ENCODE peak calls at places on chromosome 14, in eight cellular contexts. F is PC-9, G is A549, L is cardiac muscle cell, M is lower leg skin, J is psoas muscle, N is fibroblast of the aortic adventitia, B is astrocyte. Y is an unnamed sample.

GRCh38 chr14:89406941-89407340 is 10.1 kb downstream of the FOXN3 start:
- DNase-seq in F (no peak), G (no peak), L (no peak), M (no peak), J (no peak), N (peak; percentile 16), B (no peak), Y (no peak)

GRCh38 chr14:55837467-55837866 is 257.5 kb downstream of the KTN1 start:
- DNase-seq in F (no peak), G (no peak), L (no peak), M (no peak), J (no peak), N (no peak), B (no peak), Y (peak; percentile 6)

GRCh38 chr14:75566752-75567151 is 11.7 kb upstream of the FLVCR2 start:
- DNase-seq in F (no peak), G (no peak), L (no peak), M (no peak), J (no peak), N (no peak), B (no peak), Y (no peak)

GRCh38 chr14:80390911-80391310 is 179.6 kb upstream of the DIO2 start:
- DNase-seq in F (peak; percentile 59), G (peak; percentile 28), L (no peak), M (no peak), J (no peak), N (peak; percentile 46), B (peak; percentile 85), Y (peak; percentile 53)

GRCh38 chr14:34064349-34064748 is 113.5 kb upstream of the EGLN3 start:
- DNase-seq in F (no peak), G (no peak), L (no peak), M (peak; percentile 70), J (peak; percentile 66), N (peak; percentile 82), B (peak; percentile 81), Y (peak; percentile 86)

GRCh38 chr14:77306406-77307098 is 14.1 kb downstream of the POMT2 start:
- DNase-seq in F (no peak), G (no peak), L (no peak), M (no peak), J (no peak), N (peak; percentile 45), B (peak; percentile 37), Y (peak; percentile 68)

GRCh38 chr14:30532264-30532663 is 26.7 kb upstream of the G2E3 start:
- DNase-seq in F (no peak), G (no peak), L (no peak), M (no peak), J (no peak), N (peak; percentile 4), B (no peak), Y (no peak)

GRCh38 chr14:106879241-106879640 is 1352.9 kb downstream of the TMEM121 start:
- DNase-seq in F (peak; percentile 20), G (peak; percentile 23), L (no peak), M (no peak), J (no peak), N (no peak), B (no peak), Y (no peak)

GRCh38 chr14:104150201-104151027 is 12.0 kb downstream of the KIF26A start:
- DNase-seq in F (no peak), G (no peak), L (peak; percentile 88), M (no peak), J (no peak), N (no peak), B (peak; percentile 16), Y (peak; percentile 65)

GRCh38 chr14:84760506-84760905 is 769.4 kb upstream of the FLRT2 start:
- DNase-seq in F (no peak), G (no peak), L (no peak), M (no peak), J (no peak), N (no peak), B (no peak), Y (peak; percentile 32)

GRCh38 chr14:55077155-55077554 is 25.7 kb downstream of the MAPK1IP1L start:
- DNase-seq in F (peak; percentile 61), G (no peak), L (no peak), M (no peak), J (no peak), N (no peak), B (no peak), Y (peak; percentile 54)

GRCh38 chr14:94571950-94572349 is 9.3 kb upstream of the SERPINA5 start:
- DNase-seq in F (no peak), G (no peak), L (no peak), M (no peak), J (no peak), N (peak; percentile 63), B (peak; percentile 39), Y (peak; percentile 24)

GRCh38 chr14:54606178-54606577 is 39.2 kb downstream of the SAMD4A start:
- DNase-seq in F (no peak), G (no peak), L (peak; percentile 90), M (peak; percentile 58), J (no peak), N (no peak), B (peak; percentile 52), Y (peak; percentile 90)

GRCh38 chr14:102622262-102622885 is 29.9 kb downstream of the RCOR1 start:
- DNase-seq in F (no peak), G (no peak), L (peak; percentile 18), M (no peak), J (no peak), N (no peak), B (no peak), Y (no peak)

GRCh38 chr14:101476258-101476930 is 84.9 kb upstream of the DIO3 start:
- DNase-seq in F (peak; percentile 75), G (peak; percentile 62), L (no peak), M (no peak), J (no peak), N (no peak), B (no peak), Y (no peak)

GRCh38 chr14:36655963-36656768 is 5.5 kb upstream of the PAX9 start:
- DNase-seq in F (no peak), G (peak; percentile 66), L (peak; percentile 79), M (no peak), J (no peak), N (no peak), B (no peak), Y (no peak)

GRCh38 chr14:101595349-101595748 is 34.1 kb downstream of the DIO3 start:
- DNase-seq in F (no peak), G (no peak), L (no peak), M (no peak), J (no peak), N (no peak), B (no peak), Y (no peak)

DNA sequence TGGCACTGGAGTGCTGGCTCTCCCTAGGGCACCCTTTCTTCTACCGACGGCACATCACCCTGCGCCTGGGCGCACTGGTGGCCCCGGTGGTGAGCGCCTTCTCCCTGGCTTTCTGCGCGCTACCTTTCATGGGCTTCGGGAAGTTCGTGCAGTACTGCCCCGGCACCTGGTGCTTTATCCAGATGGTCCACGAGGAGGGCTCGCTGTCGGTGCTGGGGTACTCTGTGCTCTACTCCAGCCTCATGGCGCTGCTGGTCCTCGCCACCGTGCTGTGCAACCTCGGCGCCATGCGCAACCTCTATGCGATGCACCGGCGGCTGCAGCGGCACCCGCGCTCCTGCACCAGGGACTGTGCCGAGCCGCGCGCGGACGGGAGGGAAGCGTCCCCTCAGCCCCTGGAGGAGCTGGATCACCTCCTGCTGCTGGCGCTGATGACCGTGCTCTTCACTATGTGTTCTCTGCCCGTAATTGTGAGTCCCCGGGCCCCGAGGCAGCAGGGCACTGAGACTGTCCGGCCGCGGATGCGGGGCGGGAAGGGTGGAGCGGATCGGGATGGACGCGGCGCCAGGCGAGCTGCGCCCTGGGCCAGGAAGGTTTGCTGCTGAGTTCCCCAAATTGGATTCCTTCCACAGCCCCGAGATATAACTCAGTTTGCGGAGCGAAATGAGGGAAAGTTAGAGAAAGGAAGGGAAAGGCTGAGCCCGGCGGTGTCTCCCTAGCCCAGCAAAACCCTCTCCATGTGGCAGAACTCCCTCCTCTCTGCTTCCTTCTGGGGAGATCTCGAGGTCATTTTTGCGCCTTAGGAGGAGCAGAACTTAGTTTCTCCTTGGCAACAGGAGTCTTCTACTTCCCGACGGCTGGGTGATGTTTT is 928 bp downstream of the PTGDR start:
- DNase-seq in F (no peak), G (no peak), L (peak; percentile 14), M (no peak), J (peak; percentile 24), N (peak; percentile 54), B (peak; percentile 22), Y (peak; percentile 5)
- H3K4me3 ChIP-seq in F (no peak overlapping the region), G (no peak overlapping the region), L (peak overlapping the region; percentile 28), M (peak overlapping the region; percentile 13), J (peak overlapping the region; percentile 49), N (peak overlapping the region; percentile 70), B (peak overlapping the region; percentile 50), Y (no peak overlapping the region)

DNA sequence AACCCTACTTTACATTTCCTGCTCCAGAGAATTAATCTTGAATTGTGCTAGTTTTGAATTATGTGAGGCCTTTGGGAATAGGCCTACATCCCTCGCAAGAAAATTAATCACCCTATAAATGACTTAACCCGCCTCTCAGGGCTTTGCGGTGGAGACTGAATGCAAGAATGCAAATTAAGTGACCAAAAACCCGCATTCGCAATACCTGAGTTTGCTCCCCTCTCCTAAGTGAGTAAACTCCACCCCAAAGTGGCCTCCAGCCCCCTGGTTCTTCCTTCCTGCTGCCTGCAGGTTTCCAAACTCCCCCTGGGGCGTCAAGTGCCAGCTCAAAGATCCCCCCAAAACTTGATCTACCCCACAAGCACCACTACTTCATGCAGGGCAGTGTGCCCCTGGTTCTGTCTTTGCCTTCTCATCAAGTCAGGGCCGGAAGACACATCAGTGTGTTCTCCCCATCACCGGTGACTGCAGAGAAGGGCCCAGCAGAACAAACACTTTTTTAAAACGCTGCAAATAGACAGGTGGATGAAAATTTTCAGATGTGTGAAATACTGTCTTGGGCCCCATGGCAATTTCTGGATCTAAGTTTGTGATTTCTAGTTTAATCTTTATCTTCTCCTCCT is 644.7 kb downstream of the VRK1 start:
- DNase-seq in F (no peak), G (no peak), L (no peak), M (no peak), J (no peak), N (no peak), B (no peak), Y (no peak)
- TF ChIP-seq CTCF in F (no peak), G (no peak), L (no peak), M (no peak), J (no peak), N (no peak), B (no peak), Y (no peak)

GRCh38 chr14:67919259-67919658 is 99.7 kb downstream of the RAD51B start:
- DNase-seq in F (no peak), G (no peak), L (no peak), M (no peak), J (no peak), N (peak; percentile 6), B (peak; percentile 20), Y (no peak)
- H3K4me3 ChIP-seq in F (no peak overlapping the region), G (no peak overlapping the region), L (no peak overlapping the region), M (no peak overlapping the region), J (no peak overlapping the region), N (no peak overlapping the region), B (no peak overlapping the region), Y (no peak overlapping the region)

GRCh38 chr14:50714452-50715073 is 46.5 kb upstream of the SAV1 start:
- DNase-seq in F (no peak), G (no peak), L (peak; percentile 54), M (no peak), J (no peak), N (peak; percentile 74), B (peak; percentile 16), Y (peak; percentile 52)
- TF ChIP-seq CTCF in F (peak; percentile 35), G (peak; percentile 26), L (peak; percentile 80), M (no peak), J (peak; percentile 40), N (peak; percentile 83), B (peak; percentile 48), Y (peak; percentile 74)

Y was measured in AG10803.